ENCODE peak calls at places on chromosomes 2 and 18, in eight cellular contexts. S is IMR-90, C is psoas muscle, Y is heart left ventricle, A is endodermal cell, R is fibroblast of the aortic adventitia, J is fibroblast of pulmonary artery, N is dorsolateral prefrontal cortex. K is an unnamed sample.

GRCh38 chr2:46179037-46179621 is 118.1 kb upstream of the EPAS1 start:
- DNase-seq in Y (peak; percentile 79), S (peak; percentile 99), A (peak; percentile 60), R (peak; percentile 95), C (peak; percentile 77), J (peak; percentile 99), N (no peak), K (peak; percentile 93)

GRCh38 chr2:55618025-55618648 is 715 bp upstream of the PPP4R3B start:
- DNase-seq in Y (no peak), A (no peak), N (no peak), C (no peak), J (peak; percentile 10), R (peak; percentile 26), S (peak; percentile 10), K (peak; percentile 30)

GRCh38 chr2:10826625-10827024 is 14.0 kb upstream of the PDIA6 start:
- DNase-seq in C (no peak), N (no peak), A (no peak), R (no peak), S (no peak), J (no peak), Y (no peak), K (no peak)

GRCh38 chr2:233689031-233689430 is 3.7 kb upstream of the UGT1A6 start:
- DNase-seq in N (no peak), S (no peak), J (no peak), Y (no peak), A (no peak), R (no peak), C (no peak), K (no peak)

GRCh38 chr18:14974576-14974975 is 226.6 kb downstream of the ANKRD30B start:
- DNase-seq in J (no peak), S (no peak), A (no peak), N (no peak), C (no peak), R (peak; percentile 16), Y (no peak), K (no peak)

GRCh38 chr2:11092693-11093335 is 62.5 kb upstream of the SLC66A3 start:
- DNase-seq in N (no peak), R (no peak), S (no peak), C (no peak), J (no peak), A (peak; percentile 65), Y (no peak), K (no peak)

GRCh38 chr2:10469301-10469700 is 21.2 kb upstream of the ODC1 start:
- DNase-seq in C (no peak), J (no peak), S (no peak), N (no peak), R (no peak), A (no peak), Y (no peak), K (no peak)

GRCh38 chr2:1713839-1714236 is 30.5 kb downstream of the PXDN start:
- DNase-seq in J (no peak), C (no peak), S (no peak), Y (no peak), R (no peak), A (no peak), N (no peak), K (no peak)

GRCh38 chr2:229575569-229576315 is 138.6 kb downstream of the DNER start:
- DNase-seq in N (no peak), C (no peak), S (no peak), A (no peak), Y (no peak), R (no peak), J (peak; percentile 16), K (peak; percentile 36)

GRCh38 chr18:22683196-22683676 is 249.9 kb upstream of the RBBP8 start:
- DNase-seq in N (no peak), R (peak; percentile 97), C (no peak), Y (no peak), J (peak; percentile 88), S (peak; percentile 93), A (no peak), K (peak; percentile 95)

GRCh38 chr2:180110469-180110868 is 103.4 kb upstream of the CWC22 start:
- DNase-seq in C (no peak), A (no peak), S (no peak), Y (no peak), J (no peak), R (no peak), N (no peak), K (no peak)

GRCh38 chr18:49052891-49053644 is 102.3 kb upstream of the SMAD7 start:
- DNase-seq in A (no peak), J (peak; percentile 88), S (peak; percentile 97), N (no peak), R (peak; percentile 95), C (no peak), Y (no peak), K (peak; percentile 97)

GRCh38 chr2:128981353-128981752 is 662.7 kb upstream of the HS6ST1 start:
- DNase-seq in N (no peak), A (no peak), S (no peak), C (no peak), R (no peak), Y (no peak), J (no peak), K (no peak)

GRCh38 chr2:118442949-118443348 is 354.7 kb downstream of the INSIG2 start:
- DNase-seq in R (no peak), N (no peak), Y (no peak), A (no peak), C (no peak), J (no peak), S (no peak), K (peak; percentile 7)

GRCh38 chr2:7269993-7270392 is 352.8 kb downstream of the RNF144A start:
- DNase-seq in N (no peak), Y (no peak), C (no peak), S (no peak), R (no peak), J (no peak), A (peak; percentile 63), K (no peak)

GRCh38 chr2:197274937-197275336 is 35.6 kb downstream of the ANKRD44 start:
- DNase-seq in R (no peak), C (no peak), A (no peak), S (no peak), Y (no peak), N (no peak), J (no peak), K (no peak)

GRCh38 chr2:210421916-210422315 is 54.6 kb downstream of the LANCL1 start:
- DNase-seq in A (no peak), S (peak; percentile 16), R (peak; percentile 26), C (no peak), J (peak; percentile 87), N (no peak), Y (no peak), K (peak; percentile 74)

GRCh38 chr2:9594361-9595063 is 36.3 kb downstream of the YWHAQ start:
- DNase-seq in Y (no peak), A (no peak), R (peak; percentile 93), J (peak; percentile 94), N (no peak), C (no peak), S (peak; percentile 91), K (peak; percentile 84)

GRCh38 chr2:8408560-8409460 is 273.0 kb upstream of the ID2 start:
- DNase-seq in N (no peak), Y (no peak), S (no peak), C (no peak), A (no peak), J (no peak), R (no peak), K (no peak)

GRCh38 chr2:60429681-60430080 is 123.8 kb downstream of the BCL11A start:
- DNase-seq in J (no peak), S (no peak), Y (no peak), C (no peak), R (no peak), N (no peak), A (peak; percentile 63), K (no peak)

GRCh38 chr2:23127465-23127864 is 257.5 kb upstream of the KLHL29 start:
- DNase-seq in J (no peak), N (no peak), C (no peak), Y (no peak), S (no peak), R (no peak), A (no peak), K (no peak)

GRCh38 chr2:8547284-8548064 is 134.4 kb upstream of the ID2 start:
- DNase-seq in N (no peak), R (no peak), C (peak; percentile 24), S (no peak), J (no peak), Y (no peak), A (peak; percentile 22), K (no peak)

GRCh38 chr2:73109796-73110540 is 2.8 kb downstream of the RAB11FIP5 start:
- DNase-seq in N (no peak), S (no peak), J (no peak), Y (no peak), C (no peak), R (no peak), A (no peak), K (no peak)
- H3K4me3 ChIP-seq in N (peak overlapping the region; percentile 86), S (no peak overlapping the region), J (peak overlapping the region; percentile 60), Y (no peak overlapping the region), C (no peak overlapping the region), R (peak overlapping the region; percentile 87), A (no peak overlapping the region), K (no peak overlapping the region)

DNA sequence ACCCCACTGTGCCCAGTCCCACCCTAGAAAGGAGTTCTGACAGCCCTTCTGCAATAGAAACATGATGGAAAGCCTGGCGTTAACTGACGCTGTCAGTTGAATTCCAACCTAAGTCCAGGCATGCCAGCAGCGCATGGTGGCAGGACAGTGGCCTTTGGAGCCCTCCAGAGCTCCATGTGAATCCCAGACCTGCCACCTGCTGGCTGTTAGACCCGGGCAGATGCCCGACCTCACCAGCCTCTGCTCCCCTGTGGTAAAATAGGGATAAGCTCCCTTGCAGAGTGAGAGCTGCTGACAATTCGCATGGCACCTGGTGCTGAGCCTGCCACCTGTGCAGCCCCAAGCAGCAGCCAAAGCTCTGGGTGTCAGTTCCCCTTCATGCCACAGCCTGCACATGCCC is 138.6 kb downstream of the LOXHD1 start:
- DNase-seq in C (peak; percentile 65), J (no peak), A (peak; percentile 75), R (no peak), N (no peak), Y (no peak), S (no peak), K (no peak)
- TF ChIP-seq CTCF in C (peak; percentile 61), J (no peak), A (peak; percentile 71), R (peak; percentile 9), N (no peak), Y (peak; percentile 49), S (no peak), K (no peak)

GRCh38 chr2:191846787-191847620 is at the start of gene CAVIN2:
- DNase-seq in Y (peak; percentile 60), J (peak; percentile 91), C (peak; percentile 64), S (peak; percentile 90), A (no peak), R (peak; percentile 90), N (no peak), K (peak; percentile 91)
- H3K4me3 ChIP-seq in Y (peak within 1 kb of the TSS; percentile 64), J (peak within 1 kb of the TSS; percentile 49), C (peak within 1 kb of the TSS; percentile 66), S (peak within 1 kb of the TSS; percentile 33), A (no peak within 1 kb of the TSS), R (peak within 1 kb of the TSS; percentile 77), N (peak within 1 kb of the TSS; percentile 43), K (peak within 1 kb of the TSS; percentile 48)

DNA sequence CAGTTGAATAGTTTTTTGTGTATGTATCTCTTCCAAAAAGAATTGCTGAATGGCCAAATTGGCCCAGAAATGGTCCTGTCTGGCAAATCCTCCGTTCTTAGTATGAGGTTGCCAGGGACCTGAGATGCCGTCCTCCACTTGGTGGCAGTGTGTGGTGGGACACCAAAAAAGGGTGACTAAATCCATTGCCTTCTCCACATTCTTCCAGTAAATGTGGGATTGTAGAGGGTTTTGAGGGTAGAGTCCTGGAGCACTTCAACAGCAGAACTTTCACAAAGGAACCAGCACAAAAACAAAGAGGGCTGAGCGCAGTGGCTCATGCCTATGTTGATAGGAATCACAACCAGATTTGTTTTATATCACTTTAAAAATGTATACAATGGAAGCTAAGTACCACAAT is 199.9 kb downstream of the BCL2 start:
- DNase-seq in C (peak; percentile 64), N (peak; percentile 56), A (peak; percentile 74), Y (no peak), S (peak; percentile 8), J (peak; percentile 36), R (peak; percentile 28), K (peak; percentile 15)
- TF ChIP-seq CTCF in C (peak; percentile 65), N (peak; percentile 70), A (peak; percentile 76), Y (peak; percentile 52), S (peak; percentile 34), J (peak; percentile 47), R (peak; percentile 34), K (peak; percentile 61)

K was measured in astrocyte of the spinal cord.